ENCODE peak calls at places on chromosomes 12 and 14, in five cellular contexts. B is H7, M is Karpas-422, X is iris pigment epithelial cell, Q is tibial nerve. H is an unnamed sample.
A peak's percentile ranks its signal among the peaks of the same experiment; 100 is the strongest.

GRCh38 chr12:31752450-31752849 is 23.6 kb upstream of the AMN1 start:
- DNase-seq in B (no peak), M (no peak), X (no peak), Q (no peak), H (no peak)

GRCh38 chr12:62581288-62582064 is 114.8 kb downstream of the MON2 start:
- DNase-seq in B (peak; percentile 32), M (peak; percentile 72), X (peak; percentile 63), Q (no peak), H (no peak)

GRCh38 chr12:43278268-43278832 is 273.7 kb downstream of the ADAMTS20 start:
- DNase-seq in B (no peak), M (peak; percentile 43), X (no peak), Q (no peak), H (no peak)

GRCh38 chr12:64099430-64099829 is 122.7 kb downstream of the KICS2 start:
- DNase-seq in B (no peak), M (no peak), X (peak; percentile 89), Q (peak; percentile 55), H (no peak)

GRCh38 chr14:75418779-75419768 is 8.7 kb upstream of the JDP2 start:
- DNase-seq in B (peak; percentile 86), M (no peak), X (peak; percentile 34), Q (no peak), H (no peak)

GRCh38 chr12:94010307-94010706 is 138.1 kb upstream of the PLXNC1 start:
- DNase-seq in B (peak; percentile 78), M (no peak), X (no peak), Q (no peak), H (no peak)

GRCh38 chr12:46266869-46267617 is 1.8 kb downstream of the SLC38A1 start:
- DNase-seq in B (peak; percentile 54), M (peak; percentile 84), X (peak; percentile 68), Q (peak; percentile 14), H (no peak)

GRCh38 chr14:103347091-103347815 is 13.2 kb downstream of the EIF5 start:
- DNase-seq in B (no peak), M (peak; percentile 50), X (no peak), Q (no peak), H (no peak)

GRCh38 chr14:77186911-77187648 is 5.5 kb downstream of the TMEM63C start:
- DNase-seq in B (peak; percentile 46), M (no peak), X (peak; percentile 57), Q (no peak), H (no peak)

GRCh38 chr14:100994082-100994481 is 90.6 kb upstream of the RTL1 start:
- DNase-seq in B (no peak), M (no peak), X (peak; percentile 62), Q (no peak), H (no peak)